ENCODE peak calls at places on chromosome 9, in six cellular contexts. One of them, this sample, is unnamed.

GRCh38 chr9:11064853-11065252 is 452.1 kb upstream of the PTPRD start:
- DNase-seq in choroid plexus epithelial cell: no peak
- DNase-seq in tibial nerve: no peak
- DNase-seq in endodermal cell: no peak
- DNase-seq in ascending aorta: no peak
- DNase-seq in fibroblast of mammary gland: no peak
- DNase-seq in this sample: no peak

GRCh38 chr9:135463140-135463539 is 16.4 kb upstream of the PPP1R26 start:
- DNase-seq in choroid plexus epithelial cell: no peak
- DNase-seq in tibial nerve: no peak
- DNase-seq in endodermal cell: no peak
- DNase-seq in ascending aorta: no peak
- DNase-seq in fibroblast of mammary gland: peak; percentile 63
- DNase-seq in this sample: no peak

GRCh38 chr9:14221558-14221957 is 92.4 kb downstream of the NFIB start:
- DNase-seq in choroid plexus epithelial cell: peak; percentile 66
- DNase-seq in tibial nerve: no peak
- DNase-seq in endodermal cell: no peak
- DNase-seq in ascending aorta: peak; percentile 72
- DNase-seq in fibroblast of mammary gland: peak; percentile 62
- DNase-seq in this sample: no peak

GRCh38 chr9:120336021-120336752 is 243.8 kb downstream of the CDK5RAP2 start:
- DNase-seq in choroid plexus epithelial cell: no peak
- DNase-seq in tibial nerve: no peak
- DNase-seq in endodermal cell: no peak
- DNase-seq in ascending aorta: no peak
- DNase-seq in fibroblast of mammary gland: peak; percentile 71
- DNase-seq in this sample: no peak

GRCh38 chr9:78074385-78075291 is 43.0 kb upstream of the GNAQ start:
- DNase-seq in choroid plexus epithelial cell: no peak
- DNase-seq in tibial nerve: no peak
- DNase-seq in endodermal cell: no peak
- DNase-seq in ascending aorta: no peak
- DNase-seq in fibroblast of mammary gland: peak; percentile 12
- DNase-seq in this sample: no peak

GRCh38 chr9:18456624-18457237 is 17.2 kb upstream of the ADAMTSL1 start:
- DNase-seq in choroid plexus epithelial cell: no peak
- DNase-seq in tibial nerve: no peak
- DNase-seq in endodermal cell: no peak
- DNase-seq in ascending aorta: no peak
- DNase-seq in fibroblast of mammary gland: no peak
- DNase-seq in this sample: no peak

GRCh38 chr9:96299823-96300222 is 2.2 kb downstream of the HSD17B3 start:
- DNase-seq in choroid plexus epithelial cell: peak; percentile 63
- DNase-seq in tibial nerve: no peak
- DNase-seq in endodermal cell: no peak
- DNase-seq in ascending aorta: no peak
- DNase-seq in fibroblast of mammary gland: peak; percentile 10
- DNase-seq in this sample: no peak

GRCh38 chr9:7149258-7149657 is 391.5 kb downstream of the KDM4C start:
- DNase-seq in choroid plexus epithelial cell: no peak
- DNase-seq in tibial nerve: no peak
- DNase-seq in endodermal cell: no peak
- DNase-seq in ascending aorta: no peak
- DNase-seq in fibroblast of mammary gland: no peak
- DNase-seq in this sample: no peak

GRCh38 chr9:36551129-36551528 is 21.6 kb upstream of the MELK start:
- DNase-seq in choroid plexus epithelial cell: no peak
- DNase-seq in tibial nerve: no peak
- DNase-seq in endodermal cell: no peak
- DNase-seq in ascending aorta: no peak
- DNase-seq in fibroblast of mammary gland: no peak
- DNase-seq in this sample: no peak

GRCh38 chr9:137504432-137504777 is 45.3 kb upstream of the NSMF start:
- DNase-seq in choroid plexus epithelial cell: no peak
- DNase-seq in tibial nerve: no peak
- DNase-seq in endodermal cell: no peak
- DNase-seq in ascending aorta: no peak
- DNase-seq in fibroblast of mammary gland: no peak
- DNase-seq in this sample: no peak

GRCh38 chr9:6758418-6759113 is 793 bp downstream of the KDM4C start:
- DNase-seq in choroid plexus epithelial cell: peak; percentile 70
- DNase-seq in tibial nerve: peak; percentile 42
- DNase-seq in endodermal cell: peak; percentile 82
- DNase-seq in ascending aorta: peak; percentile 76
- DNase-seq in fibroblast of mammary gland: no peak
- DNase-seq in this sample: no peak

GRCh38 chr9:114894801-114895433 is 35.5 kb downstream of the TNFSF8 start:
- DNase-seq in choroid plexus epithelial cell: peak; percentile 95
- DNase-seq in tibial nerve: no peak
- DNase-seq in endodermal cell: peak; percentile 52
- DNase-seq in ascending aorta: peak; percentile 67
- DNase-seq in fibroblast of mammary gland: peak; percentile 98
- DNase-seq in this sample: no peak

GRCh38 chr9:33469891-33470290 is 3.8 kb downstream of the NOL6 start:
- DNase-seq in choroid plexus epithelial cell: no peak
- DNase-seq in tibial nerve: no peak
- DNase-seq in endodermal cell: no peak
- DNase-seq in ascending aorta: no peak
- DNase-seq in fibroblast of mammary gland: no peak
- DNase-seq in this sample: no peak

GRCh38 chr9:105063665-105064247 is 135.8 kb upstream of the ABCA1 start:
- DNase-seq in choroid plexus epithelial cell: peak; percentile 96
- DNase-seq in tibial nerve: peak; percentile 17
- DNase-seq in endodermal cell: no peak
- DNase-seq in ascending aorta: no peak
- DNase-seq in fibroblast of mammary gland: peak; percentile 91
- DNase-seq in this sample: no peak

GRCh38 chr9:105064248-105065118 is 136.5 kb upstream of the ABCA1 start:
- DNase-seq in choroid plexus epithelial cell: peak; percentile 99
- DNase-seq in tibial nerve: peak; percentile 86
- DNase-seq in endodermal cell: peak; percentile 65
- DNase-seq in ascending aorta: peak; percentile 90
- DNase-seq in fibroblast of mammary gland: peak; percentile 96
- DNase-seq in this sample: peak; percentile 54

GRCh38 chr9:105067895-105068580 is 140.1 kb upstream of the ABCA1 start:
- DNase-seq in choroid plexus epithelial cell: peak; percentile 95
- DNase-seq in tibial nerve: no peak
- DNase-seq in endodermal cell: no peak
- DNase-seq in ascending aorta: no peak
- DNase-seq in fibroblast of mammary gland: peak; percentile 64
- DNase-seq in this sample: no peak

GRCh38 chr9:105065119-105066088 is 137.4 kb upstream of the ABCA1 start:
- DNase-seq in choroid plexus epithelial cell: no peak
- DNase-seq in tibial nerve: no peak
- DNase-seq in endodermal cell: no peak
- DNase-seq in ascending aorta: no peak
- DNase-seq in fibroblast of mammary gland: no peak
- DNase-seq in this sample: no peak

GRCh38 chr9:105066265-105066865 is 138.4 kb upstream of the ABCA1 start:
- DNase-seq in choroid plexus epithelial cell: no peak
- DNase-seq in tibial nerve: peak; percentile 54
- DNase-seq in endodermal cell: no peak
- DNase-seq in ascending aorta: no peak
- DNase-seq in fibroblast of mammary gland: no peak
- DNase-seq in this sample: no peak
- TF ChIP-seq CTCF in choroid plexus epithelial cell: no peak
- TF ChIP-seq CTCF in tibial nerve: no peak
- TF ChIP-seq CTCF in endodermal cell: peak; percentile 34
- TF ChIP-seq CTCF in ascending aorta: no peak
- TF ChIP-seq CTCF in fibroblast of mammary gland: no peak
- TF ChIP-seq CTCF in this sample: no peak

GRCh38 chr9:20290287-20290686 is 332.0 kb downstream of the MLLT3 start:
- DNase-seq in choroid plexus epithelial cell: no peak
- DNase-seq in tibial nerve: no peak
- DNase-seq in endodermal cell: no peak
- DNase-seq in ascending aorta: no peak
- DNase-seq in fibroblast of mammary gland: no peak
- DNase-seq in this sample: no peak

GRCh38 chr9:20294351-20294750 is 327.9 kb downstream of the MLLT3 start:
- DNase-seq in choroid plexus epithelial cell: no peak
- DNase-seq in tibial nerve: no peak
- DNase-seq in endodermal cell: no peak
- DNase-seq in ascending aorta: no peak
- DNase-seq in fibroblast of mammary gland: no peak
- DNase-seq in this sample: no peak

GRCh38 chr9:20291201-20291600 is 331.1 kb downstream of the MLLT3 start:
- DNase-seq in choroid plexus epithelial cell: no peak
- DNase-seq in tibial nerve: no peak
- DNase-seq in endodermal cell: no peak
- DNase-seq in ascending aorta: no peak
- DNase-seq in fibroblast of mammary gland: no peak
- DNase-seq in this sample: no peak

GRCh38 chr9:20289416-20289815 is 332.9 kb downstream of the MLLT3 start:
- DNase-seq in choroid plexus epithelial cell: no peak
- DNase-seq in tibial nerve: no peak
- DNase-seq in endodermal cell: no peak
- DNase-seq in ascending aorta: no peak
- DNase-seq in fibroblast of mammary gland: no peak
- DNase-seq in this sample: no peak

GRCh38 chr9:20292002-20292401 is 330.3 kb downstream of the MLLT3 start:
- DNase-seq in choroid plexus epithelial cell: peak; percentile 46
- DNase-seq in tibial nerve: no peak
- DNase-seq in endodermal cell: no peak
- DNase-seq in ascending aorta: no peak
- DNase-seq in fibroblast of mammary gland: peak; percentile 73
- DNase-seq in this sample: no peak
- TF ChIP-seq CTCF in choroid plexus epithelial cell: peak; percentile 40
- TF ChIP-seq CTCF in tibial nerve: no peak
- TF ChIP-seq CTCF in endodermal cell: peak; percentile 40
- TF ChIP-seq CTCF in ascending aorta: no peak
- TF ChIP-seq CTCF in fibroblast of mammary gland: peak; percentile 52
- TF ChIP-seq CTCF in this sample: no peak

GRCh38 chr9:133374612-133375115 is 1.2 kb downstream of the SURF4 start:
- DNase-seq in choroid plexus epithelial cell: peak; percentile 72
- DNase-seq in tibial nerve: no peak
- DNase-seq in endodermal cell: no peak
- DNase-seq in ascending aorta: no peak
- DNase-seq in fibroblast of mammary gland: peak; percentile 84
- DNase-seq in this sample: no peak

GRCh38 chr9:133378408-133378962 is 2.3 kb downstream of the STKLD1 start:
- DNase-seq in choroid plexus epithelial cell: no peak
- DNase-seq in tibial nerve: no peak
- DNase-seq in endodermal cell: no peak
- DNase-seq in ascending aorta: no peak
- DNase-seq in fibroblast of mammary gland: no peak
- DNase-seq in this sample: no peak

GRCh38 chr9:133377721-133378216 is 1.6 kb downstream of the STKLD1 start:
- DNase-seq in choroid plexus epithelial cell: peak; percentile 70
- DNase-seq in tibial nerve: no peak
- DNase-seq in endodermal cell: no peak
- DNase-seq in ascending aorta: no peak
- DNase-seq in fibroblast of mammary gland: peak; percentile 98
- DNase-seq in this sample: no peak

GRCh38 chr9:133375116-133375723 is 640 bp downstream of the SURF4 start:
- DNase-seq in choroid plexus epithelial cell: peak; percentile 51
- DNase-seq in tibial nerve: no peak
- DNase-seq in endodermal cell: peak; percentile 63
- DNase-seq in ascending aorta: no peak
- DNase-seq in fibroblast of mammary gland: peak; percentile 50
- DNase-seq in this sample: no peak

DNA sequence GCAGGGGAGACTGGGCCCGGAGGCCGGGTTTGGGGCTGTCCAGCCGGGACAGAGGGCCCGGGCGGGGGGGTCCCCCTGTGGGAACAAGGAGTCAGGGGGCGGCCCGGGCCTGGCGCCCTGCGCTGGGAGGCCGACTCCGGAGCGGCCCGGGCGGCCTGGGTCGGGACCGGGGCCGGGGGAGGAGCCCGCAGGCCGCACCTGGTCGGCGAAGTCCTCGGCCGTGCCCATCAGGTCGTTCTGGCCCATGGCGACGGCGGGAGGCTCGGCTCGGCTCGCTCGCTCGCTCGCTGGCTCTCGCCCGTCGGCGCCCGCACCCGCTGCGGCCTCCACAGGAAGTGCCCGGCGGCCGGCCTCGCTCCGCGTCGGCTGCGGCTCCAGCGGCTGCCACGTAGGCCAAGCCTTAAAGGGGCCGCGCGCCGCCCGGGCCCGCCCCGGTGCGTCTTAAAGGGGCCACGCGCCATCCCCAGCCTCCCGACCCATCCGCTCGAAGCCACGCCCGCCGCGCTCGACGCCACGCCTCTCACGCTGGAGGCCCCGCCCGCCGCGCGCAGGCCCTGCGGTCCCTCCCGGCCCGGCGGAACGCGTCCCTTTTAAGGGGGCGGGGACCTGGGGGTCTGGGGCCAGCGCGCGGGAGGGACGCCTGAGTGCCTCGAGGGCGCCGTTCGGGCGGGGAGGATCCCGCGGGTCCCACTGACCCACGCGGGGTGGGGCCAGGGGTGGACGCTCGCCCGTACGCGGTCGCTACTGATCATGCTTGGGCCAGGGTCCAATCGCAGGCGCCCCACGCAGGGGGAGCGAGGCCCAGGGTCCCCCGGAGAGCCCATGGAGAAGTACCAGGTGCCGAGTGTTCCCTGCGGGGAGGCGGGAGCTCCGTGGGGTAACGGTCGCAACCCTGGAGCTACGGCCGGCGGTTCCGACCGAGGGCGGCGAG is at the start of the genes STKLD1 and SURF4:
- DNase-seq in choroid plexus epithelial cell: peak; percentile 98
- DNase-seq in tibial nerve: peak; percentile 94
- DNase-seq in endodermal cell: peak; percentile 98
- DNase-seq in ascending aorta: peak; percentile 98
- DNase-seq in fibroblast of mammary gland: peak; percentile 94
- DNase-seq in this sample: peak; percentile 97
- TF ChIP-seq CTCF in choroid plexus epithelial cell: no peak
- TF ChIP-seq CTCF in tibial nerve: peak; percentile 60
- TF ChIP-seq CTCF in endodermal cell: no peak
- TF ChIP-seq CTCF in ascending aorta: peak; percentile 18
- TF ChIP-seq CTCF in fibroblast of mammary gland: no peak
- TF ChIP-seq CTCF in this sample: no peak

GRCh38 chr9:108894225-108894997 is 32.3 kb downstream of the ACTL7A start:
- DNase-seq in choroid plexus epithelial cell: no peak
- DNase-seq in tibial nerve: no peak
- DNase-seq in endodermal cell: no peak
- DNase-seq in ascending aorta: no peak
- DNase-seq in fibroblast of mammary gland: no peak
- DNase-seq in this sample: no peak

GRCh38 chr9:108885643-108886348 is 23.7 kb downstream of the ACTL7A start:
- DNase-seq in choroid plexus epithelial cell: peak; percentile 93
- DNase-seq in tibial nerve: no peak
- DNase-seq in endodermal cell: no peak
- DNase-seq in ascending aorta: no peak
- DNase-seq in fibroblast of mammary gland: peak; percentile 87
- DNase-seq in this sample: no peak

GRCh38 chr9:108884701-108885100 is 22.6 kb downstream of the ACTL7A start:
- DNase-seq in choroid plexus epithelial cell: no peak
- DNase-seq in tibial nerve: no peak
- DNase-seq in endodermal cell: no peak
- DNase-seq in ascending aorta: no peak
- DNase-seq in fibroblast of mammary gland: no peak
- DNase-seq in this sample: no peak

DNA sequence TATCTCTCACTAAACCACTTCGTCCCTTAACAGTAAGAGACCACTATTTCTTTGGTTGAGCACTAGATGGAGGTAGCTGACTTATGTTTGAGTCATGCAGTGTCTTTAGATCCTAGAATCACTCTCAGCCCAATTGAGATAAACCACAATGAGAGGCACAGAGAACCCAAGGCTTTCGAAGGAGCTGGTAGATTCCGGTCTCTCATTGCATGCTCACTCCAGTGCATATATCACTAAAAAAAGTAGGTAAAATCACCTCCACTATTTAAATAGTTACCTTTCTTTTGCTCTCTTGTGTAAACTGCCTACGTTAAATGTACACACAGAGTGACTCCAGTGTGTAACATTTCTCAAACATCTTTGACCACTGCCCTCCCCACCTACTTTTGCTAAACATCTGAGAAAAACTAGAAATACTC is 27.6 kb downstream of the ACTL7A start:
- DNase-seq in choroid plexus epithelial cell: peak; percentile 78
- DNase-seq in tibial nerve: no peak
- DNase-seq in endodermal cell: no peak
- DNase-seq in ascending aorta: no peak
- DNase-seq in fibroblast of mammary gland: peak; percentile 46
- DNase-seq in this sample: no peak
- TF ChIP-seq CTCF in choroid plexus epithelial cell: peak; percentile 53
- TF ChIP-seq CTCF in tibial nerve: no peak
- TF ChIP-seq CTCF in endodermal cell: peak; percentile 60
- TF ChIP-seq CTCF in ascending aorta: no peak
- TF ChIP-seq CTCF in fibroblast of mammary gland: peak; percentile 22
- TF ChIP-seq CTCF in this sample: peak; percentile 66